ENCODE peak calls at places on chromosomes 2 and 18, in five cellular contexts. D is ACHN, N is body of pancreas, G is HEK293T, U is NCI-H1092 treated with DMSO at 0.1 percent for 48 hours. Y is an unnamed sample.

GRCh38 chr2:205642562-205643350 is 39.5 kb upstream of the NRP2 start:
- DNase-seq in D (no peak), N (no peak), G (no peak), U (no peak), Y (no peak)

GRCh38 chr2:239881561-239882320 is 143.4 kb downstream of the NDUFA10 start:
- DNase-seq in D (no peak), N (no peak), G (no peak), U (no peak), Y (no peak)

GRCh38 chr18:31990823-31991222 is 27.8 kb upstream of the RNF125 start:
- DNase-seq in D (no peak), N (no peak), G (no peak), U (no peak), Y (no peak)

GRCh38 chr2:44291281-44292248 is 16.3 kb downstream of the SLC3A1 start:
- DNase-seq in D (peak; percentile 99), N (peak; percentile 94), G (peak; percentile 40), U (peak; percentile 78), Y (no peak)

GRCh38 chr2:217801115-217801531 is 201.7 kb downstream of the TNS1 start:
- DNase-seq in D (no peak), N (peak; percentile 2), G (no peak), U (no peak), Y (peak; percentile 25)

GRCh38 chr2:68274022-68274421 is 21.7 kb upstream of the PPP3R1 start:
- DNase-seq in D (no peak), N (no peak), G (no peak), U (no peak), Y (no peak)

GRCh38 chr2:153408708-153409107 is 69.9 kb downstream of the RPRM start:
- DNase-seq in D (no peak), N (no peak), G (no peak), U (no peak), Y (no peak)

GRCh38 chr2:135238651-135239050 is 186.6 kb downstream of the RAB3GAP1 start:
- DNase-seq in D (no peak), N (no peak), G (no peak), U (no peak), Y (no peak)

GRCh38 chr2:230023313-230023712 is 45.4 kb downstream of the SLC16A14 start:
- DNase-seq in D (no peak), N (no peak), G (no peak), U (no peak), Y (no peak)

GRCh38 chr2:16149349-16150243 is 209.2 kb downstream of the MYCN start:
- DNase-seq in D (no peak), N (no peak), G (no peak), U (no peak), Y (no peak)

GRCh38 chr18:69897397-69898108 is 50.1 kb downstream of the CD226 start:
- DNase-seq in D (no peak), N (no peak), G (no peak), U (no peak), Y (no peak)

GRCh38 chr18:61199131-61199903 is 133.9 kb upstream of the CDH20 start:
- DNase-seq in D (no peak), N (no peak), G (no peak), U (no peak), Y (no peak)

GRCh38 chr2:73291093-73291460 is 2.3 kb downstream of the EGR4 start:
- DNase-seq in D (peak; percentile 73), N (peak; percentile 29), G (peak; percentile 76), U (no peak), Y (peak; percentile 29)

GRCh38 chr2:37851828-37852584 is 73.1 kb upstream of the RMDN2 start:
- DNase-seq in D (no peak), N (no peak), G (no peak), U (no peak), Y (no peak)

GRCh38 chr2:18009891-18010290 is 131.4 kb downstream of the KCNS3 start:
- DNase-seq in D (no peak), N (no peak), G (no peak), U (no peak), Y (no peak)

GRCh38 chr18:36600548-36600947 is 228.3 kb downstream of the TPGS2 start:
- DNase-seq in D (no peak), N (no peak), G (no peak), U (no peak), Y (no peak)

GRCh38 chr2:239822146-239822945 is 202.8 kb downstream of the NDUFA10 start:
- DNase-seq in D (no peak), N (no peak), G (no peak), U (no peak), Y (peak; percentile 19)

GRCh38 chr18:2857491-2858063 is 10.8 kb downstream of the EMILIN2 start:
- DNase-seq in D (no peak), N (peak; percentile 75), G (no peak), U (no peak), Y (peak; percentile 81)

GRCh38 chr18:3306391-3306790 is 44.5 kb downstream of the MYL12B start:
- DNase-seq in D (no peak), N (no peak), G (no peak), U (no peak), Y (no peak)

GRCh38 chr2:36392854-36393253 is 37.3 kb downstream of the CRIM1 start:
- DNase-seq in D (no peak), N (no peak), G (no peak), U (no peak), Y (no peak)

GRCh38 chr2:112788653-112789052 is 4.4 kb upstream of the IL1A start:
- DNase-seq in D (no peak), N (no peak), G (no peak), U (no peak), Y (no peak)

GRCh38 chr2:75200140-75200985 is 1.0 kb upstream of the TACR1 start:
- DNase-seq in D (no peak), N (peak; percentile 67), G (peak; percentile 49), U (peak; percentile 67), Y (no peak)

GRCh38 chr2:143529118-143529720 is 400.0 kb downstream of the ARHGAP15 start:
- DNase-seq in D (no peak), N (no peak), G (no peak), U (no peak), Y (no peak)

GRCh38 chr18:43893001-43893637 is 615.8 kb upstream of the SYT4 start:
- DNase-seq in D (peak; percentile 85), N (peak; percentile 5), G (no peak), U (no peak), Y (no peak)

GRCh38 chr2:41024806-41025205 is 572.9 kb upstream of the SLC8A1 start:
- DNase-seq in D (no peak), N (no peak), G (no peak), U (no peak), Y (no peak)

GRCh38 chr2:69830045-69830905 is 815 bp downstream of the GMCL1 start:
- DNase-seq in D (peak; percentile 69), N (peak; percentile 39), G (peak; percentile 30), U (no peak), Y (peak; percentile 75)

GRCh38 chr2:230942920-230943896 is 18.2 kb upstream of the GPR55 start:
- DNase-seq in D (no peak), N (peak; percentile 30), G (no peak), U (no peak), Y (peak; percentile 42)

GRCh38 chr2:206981739-206982336 is 42.5 kb downstream of the CPO start:
- DNase-seq in D (peak; percentile 70), N (peak; percentile 49), G (peak; percentile 62), U (peak; percentile 45), Y (peak; percentile 70)

GRCh38 chr2:138818479-138818878 is 38.3 kb upstream of the NXPH2 start:
- DNase-seq in D (no peak), N (no peak), G (no peak), U (peak; percentile 17), Y (no peak)

GRCh38 chr2:128729051-128729450 is 410.4 kb upstream of the HS6ST1 start:
- DNase-seq in D (no peak), N (no peak), G (no peak), U (no peak), Y (no peak)

Y was measured in Peyer's patch.